ENCODE peak calls at places on chromosomes 3 and 15, in ten cellular contexts. M is neural progenitor cell; N is tibial nerve; P is tibial artery; J is CD4-positive, alpha-beta T cell; W is astrocyte; F is CD4-positive, alpha-beta memory T cell; K is mesenchymal stem cell; Z is GM23248; Q is upper lobe of right lung. S is an unnamed sample. For H3K9me3 and H3K27me3, the result is how much of the 10 kb centered on the place peaks cover.

GRCh38 chr3:9194509-9195184 is 54.8 kb downstream of the SRGAP3 start:
- DNase-seq in M (no peak), N (no peak), P (no peak), J (no peak), W (no peak), F (no peak), K (no peak), Z (no peak), Q (no peak), S (no peak)

GRCh38 chr3:138907541-138907940 is 39.4 kb downstream of the FOXL2 start:
- DNase-seq in M (no peak), N (no peak), P (no peak), J (no peak), W (no peak), F (no peak), K (no peak), Z (no peak), Q (no peak), S (no peak)

GRCh38 chr3:146503459-146504202 is 34.3 kb upstream of the PLSCR2 start:
- DNase-seq in M (no peak), N (no peak), P (no peak), J (no peak), W (peak), F (no peak), K (peak), Z (peak), Q (no peak), S (peak)

GRCh38 chr15:20348900-20349773 is 192.5 kb downstream of the GOLGA6L6 start:
- DNase-seq in M (no peak), N (no peak), P (no peak), J (peak), W (no peak), F (peak), K (no peak), Z (no peak), Q (peak), S (peak)

GRCh38 chr3:14792691-14793121 is 26.1 kb upstream of the FGD5 start:
- DNase-seq in M (no peak), N (no peak), P (no peak), J (no peak), W (no peak), F (no peak), K (no peak), Z (no peak), Q (peak), S (no peak)

GRCh38 chr3:154730221-154730620 is 300.2 kb upstream of the GPR149 start:
- DNase-seq in M (no peak), N (no peak), P (no peak), J (no peak), W (no peak), F (no peak), K (no peak), Z (peak), Q (no peak), S (no peak)

GRCh38 chr15:89513284-89513683 is 16.9 kb upstream of the RHCG start:
- DNase-seq in M (no peak), N (no peak), P (no peak), J (no peak), W (no peak), F (no peak), K (no peak), Z (no peak), Q (no peak), S (no peak)

GRCh38 chr3:89571707-89572106 is 464.3 kb downstream of the EPHA3 start:
- DNase-seq in M (no peak), N (no peak), P (no peak), J (no peak), W (no peak), F (no peak), K (no peak), Z (no peak), Q (peak), S (no peak)

GRCh38 chr3:150251654-150252053 is 156.4 kb upstream of the TSC22D2 start:
- DNase-seq in M (no peak), N (no peak), P (no peak), J (no peak), W (peak), F (no peak), K (peak), Z (peak), Q (no peak), S (no peak)

GRCh38 chr3:67073812-67074211 is 75.7 kb downstream of the KBTBD8 start:
- DNase-seq in M (no peak), N (no peak), P (no peak), J (no peak), W (no peak), F (no peak), K (no peak), Z (no peak), Q (no peak), S (no peak)

GRCh38 chr3:49750056-49750455 is 26.3 kb upstream of the GMPPB start:
- DNase-seq in M (no peak), N (no peak), P (no peak), J (no peak), W (peak), F (no peak), K (peak), Z (peak), Q (no peak), S (no peak)

GRCh38 chr3:174342941-174343431 is 516.1 kb upstream of the NAALADL2 start:
- DNase-seq in M (no peak), N (no peak), P (no peak), J (no peak), W (peak), F (no peak), K (peak), Z (peak), Q (no peak), S (no peak)

GRCh38 chr3:150170843-150171513 is 200.3 kb upstream of the PFN2 start:
- DNase-seq in M (no peak), N (no peak), P (no peak), J (no peak), W (no peak), F (no peak), K (no peak), Z (no peak), Q (no peak), S (no peak)

GRCh38 chr3:63309780-63310179 is 31.7 kb downstream of the SYNPR start:
- DNase-seq in M (no peak), N (no peak), P (no peak), J (no peak), W (no peak), F (no peak), K (no peak), Z (no peak), Q (no peak), S (no peak)

GRCh38 chr3:149224736-149225594 is 3.3 kb upstream of the CP start:
- DNase-seq in M (no peak), N (no peak), P (peak), J (no peak), W (peak), F (no peak), K (peak), Z (peak), Q (no peak), S (no peak)

GRCh38 chr3:128412180-128413002 is 54.3 kb downstream of the DNAJB8 start:
- DNase-seq in M (peak), N (no peak), P (no peak), J (no peak), W (no peak), F (no peak), K (no peak), Z (no peak), Q (no peak), S (no peak)

GRCh38 chr3:151387443-151388241 is 3.1 kb upstream of the P2RY12 start:
- DNase-seq in M (no peak), N (no peak), P (no peak), J (no peak), W (no peak), F (no peak), K (no peak), Z (no peak), Q (no peak), S (peak)

GRCh38 chr3:76585794-76586392 is 454.0 kb upstream of the ROBO2 start:
- DNase-seq in M (peak), N (no peak), P (no peak), J (no peak), W (no peak), F (no peak), K (peak), Z (peak), Q (no peak), S (no peak)
- H3K9me3 ChIP-seq in M (under half), N (under half), P (under half), J (under half), W (under half), F (under half), K (under half), Z (under half), Q (under half), S (under half)

DNA sequence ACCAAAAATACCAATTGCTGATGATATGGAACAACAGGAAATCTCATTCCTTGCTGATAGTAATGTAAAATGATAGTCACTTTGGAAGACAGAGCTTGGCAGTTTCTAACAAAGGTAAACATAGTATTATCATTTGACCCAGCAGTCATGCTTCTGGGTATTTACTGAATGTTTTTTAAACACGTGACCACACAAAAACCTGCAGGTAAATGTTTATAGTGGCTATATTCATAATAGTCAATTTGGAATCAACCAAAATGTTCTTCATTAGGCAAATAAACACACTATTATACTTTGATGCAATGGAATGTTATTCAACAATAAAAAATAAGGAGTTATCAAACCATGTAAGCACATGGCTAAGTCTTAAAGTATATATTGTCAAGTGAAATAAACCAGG is 24.1 kb upstream of the GOLGA8A start:
- DNase-seq in M (no peak), N (no peak), P (no peak), J (no peak), W (no peak), F (no peak), K (no peak), Z (no peak), Q (no peak), S (no peak)
- H3K27me3 ChIP-seq in M (half or more), N (under half), P (under half), J (under half), W (under half), F (under half), K (under half), Z (under half), Q (under half), S (under half)

GRCh38 chr15:25188551-25189101 is 233.8 kb downstream of the SNRPN start:
- DNase-seq in M (no peak), N (no peak), P (no peak), J (no peak), W (no peak), F (peak), K (no peak), Z (no peak), Q (no peak), S (no peak)
- H3K9me3 ChIP-seq in M (under half), N (half or more), P (under half), J (under half), W (under half), F (under half), K (under half), Z (under half), Q (under half), S (under half)

DNA sequence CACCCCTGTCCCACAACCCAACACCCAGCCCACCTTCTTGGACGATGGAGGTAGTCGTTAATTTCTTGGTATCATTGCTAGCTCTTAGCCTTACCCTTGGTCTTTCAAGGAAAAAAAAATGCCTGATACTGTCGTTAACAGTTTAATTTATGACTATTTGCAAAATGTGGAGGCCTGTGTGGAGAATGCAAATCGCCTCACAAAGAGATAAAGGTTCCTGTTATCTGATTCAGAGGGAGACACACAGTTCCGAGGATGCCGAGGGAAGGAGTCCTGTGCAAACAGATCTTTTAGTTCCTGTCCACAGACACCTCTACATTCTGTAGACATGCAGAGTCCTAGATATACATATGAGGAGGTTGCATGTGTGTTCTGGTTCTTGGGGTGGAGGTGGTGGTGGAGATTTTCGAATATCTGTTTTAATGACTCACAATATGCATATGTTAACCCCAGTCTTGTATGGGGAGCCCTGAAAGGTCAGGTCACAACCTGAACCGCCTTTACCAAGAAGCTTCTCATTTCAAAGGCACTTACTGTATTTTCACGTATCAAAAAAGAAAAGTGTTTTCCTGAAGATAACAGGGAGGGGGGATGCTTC is 5.6 kb downstream of the NR2F2 start:
- DNase-seq in M (peak), N (no peak), P (no peak), J (no peak), W (no peak), F (no peak), K (peak), Z (no peak), Q (no peak), S (no peak)
- H3K27me3 ChIP-seq in M (under half), N (under half), P (under half), J (half or more), W (under half), F (under half), K (under half), Z (under half), Q (under half), S (under half)

GRCh38 chr3:118886708-118887107 is 147.9 kb downstream of the IGSF11 start:
- DNase-seq in M (no peak), N (no peak), P (no peak), J (no peak), W (no peak), F (no peak), K (no peak), Z (no peak), Q (no peak), S (no peak)

GRCh38 chr3:118884748-118885206 is 149.9 kb downstream of the IGSF11 start:
- DNase-seq in M (peak), N (peak), P (peak), J (peak), W (peak), F (peak), K (peak), Z (peak), Q (peak), S (peak)

GRCh38 chr3:118890186-118890585 is 144.5 kb downstream of the IGSF11 start:
- DNase-seq in M (no peak), N (no peak), P (no peak), J (no peak), W (no peak), F (no peak), K (no peak), Z (no peak), Q (no peak), S (no peak)

DNA sequence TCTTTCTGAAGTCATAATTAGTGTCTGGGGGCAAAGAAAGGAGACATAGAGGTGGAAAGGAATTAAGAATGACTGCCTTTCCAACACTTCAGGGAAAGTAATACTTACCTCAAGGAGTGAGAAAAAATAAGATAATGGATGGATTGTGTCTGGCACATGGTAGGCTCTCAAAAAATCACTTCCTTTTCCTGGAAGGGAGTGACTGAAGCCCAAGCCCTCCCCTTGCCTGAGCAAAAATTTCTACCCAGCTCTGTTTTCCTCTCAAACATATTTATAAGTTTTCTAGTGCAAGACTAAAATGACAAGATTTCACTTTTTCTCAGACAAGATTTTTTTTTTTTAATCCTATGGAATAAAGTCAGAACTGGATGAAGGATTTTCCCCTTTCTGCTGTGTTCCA is 145.0 kb downstream of the IGSF11 start:
- DNase-seq in M (no peak), N (no peak), P (no peak), J (no peak), W (no peak), F (no peak), K (no peak), Z (no peak), Q (no peak), S (no peak)
- H3K9me3 ChIP-seq in M (under half), N (under half), P (under half), J (under half), W (under half), F (under half), K (under half), Z (under half), Q (under half), S (under half)

DNA sequence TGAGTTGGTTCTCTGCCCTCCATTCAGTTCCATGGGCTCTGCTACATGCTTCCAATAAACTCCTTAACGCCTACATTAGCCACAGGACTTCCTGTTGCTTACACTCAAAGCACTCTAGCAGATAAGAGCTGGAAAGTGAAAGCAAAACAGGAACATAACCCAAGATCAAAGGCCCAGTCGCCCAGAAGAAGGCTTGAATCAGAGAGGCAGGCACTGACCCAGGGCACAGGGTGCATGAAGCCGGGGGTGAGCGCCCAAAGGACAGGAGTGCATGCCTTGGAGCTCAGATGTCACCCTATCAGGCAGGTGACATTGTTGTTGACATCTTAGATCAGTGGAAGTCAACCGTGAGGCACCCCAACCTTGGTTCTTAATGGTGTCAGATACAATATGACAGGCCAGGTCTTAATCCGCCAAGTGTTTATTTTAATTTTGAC is 235.1 kb downstream of the UACA start:
- DNase-seq in M (no peak), N (no peak), P (no peak), J (peak), W (peak), F (peak), K (peak), Z (peak), Q (no peak), S (no peak)
- H3K27me3 ChIP-seq in M (under half), N (under half), P (under half), J (under half), W (under half), F (under half), K (half or more), Z (under half), Q (under half), S (under half)

DNA sequence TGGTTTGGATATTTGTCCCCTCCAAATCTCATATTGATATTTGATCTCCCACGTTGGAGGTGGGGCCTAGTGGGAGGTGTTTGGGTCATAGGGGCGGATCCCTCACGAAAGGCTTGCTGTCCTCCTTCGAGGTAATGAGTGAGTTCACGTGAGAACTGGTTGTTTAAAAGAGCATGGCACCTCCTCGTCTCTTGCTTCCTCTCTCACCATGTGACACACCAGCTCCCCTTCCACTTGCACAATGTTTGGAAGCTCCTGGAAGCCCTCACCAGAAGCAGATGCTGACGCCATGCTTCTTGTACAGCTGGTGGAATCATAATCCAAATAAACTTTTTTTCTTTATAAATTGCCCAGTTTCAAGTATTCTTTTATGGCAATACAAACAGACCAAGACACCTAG is 38.6 kb downstream of the RFTN1 start:
- DNase-seq in M (no peak), N (no peak), P (no peak), J (no peak), W (peak), F (no peak), K (peak), Z (peak), Q (no peak), S (no peak)
- H3K9me3 ChIP-seq in M (under half), N (under half), P (under half), J (under half), W (under half), F (under half), K (under half), Z (under half), Q (under half), S (under half)

GRCh38 chr15:83470895-83471294 is 23.8 kb downstream of the SH3GL3 start:
- DNase-seq in M (no peak), N (no peak), P (no peak), J (no peak), W (no peak), F (no peak), K (no peak), Z (no peak), Q (no peak), S (no peak)

GRCh38 chr15:83474578-83474977 is 27.4 kb downstream of the SH3GL3 start:
- DNase-seq in M (no peak), N (no peak), P (no peak), J (no peak), W (no peak), F (no peak), K (no peak), Z (no peak), Q (no peak), S (no peak)

GRCh38 chr15:83472151-83472550 is 25.0 kb downstream of the SH3GL3 start:
- DNase-seq in M (no peak), N (no peak), P (no peak), J (no peak), W (no peak), F (no peak), K (no peak), Z (no peak), Q (no peak), S (no peak)

GRCh38 chr15:83471307-83471866 is 24.2 kb downstream of the SH3GL3 start:
- DNase-seq in M (no peak), N (no peak), P (no peak), J (no peak), W (no peak), F (no peak), K (no peak), Z (no peak), Q (no peak), S (no peak)

DNA sequence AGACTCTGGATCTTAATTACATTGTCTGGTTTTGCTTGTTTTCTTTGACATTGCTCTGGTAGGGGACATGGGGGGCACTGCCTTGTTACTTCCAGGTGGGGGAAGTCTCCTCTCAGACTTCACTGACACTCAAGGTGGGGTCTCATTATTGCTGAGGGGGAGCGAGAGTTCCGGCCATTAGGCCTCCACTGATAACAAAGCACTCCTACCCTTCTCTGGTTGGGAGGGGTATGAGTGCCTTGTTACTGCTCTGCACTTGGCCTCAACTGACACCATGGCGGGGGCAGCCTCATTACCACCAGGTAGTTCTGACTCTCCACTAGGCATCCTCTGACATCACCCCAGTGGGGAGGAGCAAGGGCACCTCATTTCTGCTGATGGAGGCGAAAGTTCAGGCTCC is 25.7 kb downstream of the SH3GL3 start:
- DNase-seq in M (no peak), N (no peak), P (no peak), J (no peak), W (no peak), F (no peak), K (no peak), Z (no peak), Q (no peak), S (no peak)
- H3K27me3 ChIP-seq in M (under half), N (under half), P (under half), J (under half), W (under half), F (under half), K (under half), Z (under half), Q (under half), S (under half)

DNA sequence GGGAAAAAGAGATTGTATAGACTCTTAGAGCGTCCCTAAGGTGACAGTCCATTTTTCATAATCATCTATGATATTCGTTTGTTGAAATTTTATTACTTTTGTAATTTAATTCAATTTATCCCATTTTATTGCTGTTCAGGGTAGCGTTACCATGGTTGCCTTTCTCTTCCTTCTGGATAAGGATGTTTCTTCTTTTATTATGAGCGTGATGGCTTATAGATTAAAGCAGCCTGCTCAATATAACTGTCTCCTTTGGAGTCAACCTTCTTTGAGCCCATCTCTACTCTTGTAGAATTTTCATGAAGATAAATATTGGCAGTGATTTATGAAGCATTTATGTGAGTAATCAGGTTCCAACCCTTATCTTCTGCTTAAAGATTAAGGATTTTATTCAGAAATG is 182.0 kb downstream of the LRTM1 start:
- DNase-seq in M (no peak), N (no peak), P (no peak), J (no peak), W (no peak), F (no peak), K (no peak), Z (no peak), Q (no peak), S (no peak)
- H3K9me3 ChIP-seq in M (under half), N (under half), P (under half), J (under half), W (under half), F (under half), K (under half), Z (under half), Q (under half), S (under half)

GRCh38 chr15:74776851-74777768 is 4.8 kb upstream of the CSK start:
- DNase-seq in M (peak), N (no peak), P (no peak), J (peak), W (no peak), F (peak), K (peak), Z (peak), Q (peak), S (no peak)
- H3K27me3 ChIP-seq in M (under half), N (under half), P (under half), J (under half), W (under half), F (under half), K (under half), Z (under half), Q (under half), S (under half)

S was measured in aorta.